ENCODE peak calls at places on chromosomes 11 and 22, in five cellular contexts. W is HT-29; N is activated CD8-positive, alpha-beta memory T cell treated with anti-CD3 and anti-CD28 coated beads for 24 hours; A is adrenal gland; H is AG09309. U is an unnamed sample.

GRCh38 chr11:70078095-70078795 is at the start of gene ANO1:
- DNase-seq in H (no peak), N (no peak), A (no peak), W (peak; percentile 49), U (no peak)

GRCh38 chr22:39360242-39360641 is 10.5 kb downstream of the SYNGR1 start:
- DNase-seq in N (no peak), A (no peak), W (no peak), H (no peak), U (no peak)

GRCh38 chr11:65655570-65656332 is 7.0 kb downstream of the RELA start:
- DNase-seq in N (no peak), W (no peak), A (peak; percentile 22), H (no peak), U (no peak)

GRCh38 chr11:62260261-62260953 is 9.6 kb upstream of the SCGB2A2 start:
- DNase-seq in N (no peak), W (no peak), A (no peak), H (no peak), U (no peak)

GRCh38 chr22:23791737-23792645 is 5.2 kb downstream of the SMARCB1 start:
- DNase-seq in W (no peak), N (no peak), H (no peak), A (no peak), U (no peak)

GRCh38 chr11:114026355-114026754 is 33.2 kb upstream of the ZBTB16 start:
- DNase-seq in A (no peak), N (no peak), H (no peak), W (peak; percentile 47), U (no peak)

GRCh38 chr11:27717377-27717776 is 17.1 kb upstream of the BDNF start:
- DNase-seq in H (no peak), W (peak; percentile 53), N (no peak), A (no peak), U (no peak)

GRCh38 chr22:29479417-29480261 is at the start of gene NEFH:
- DNase-seq in H (no peak), A (no peak), W (no peak), N (no peak), U (no peak)

GRCh38 chr22:35384567-35384966 is 3.7 kb downstream of the HMOX1 start:
- DNase-seq in N (no peak), W (no peak), H (no peak), A (no peak), U (no peak)

GRCh38 chr11:565921-566509 is 5.2 kb downstream of the RASSF7 start:
- DNase-seq in A (no peak), H (no peak), W (peak; percentile 54), N (no peak), U (no peak)

GRCh38 chr11:101745756-101746155 is 161.9 kb upstream of the TRPC6 start:
- DNase-seq in A (no peak), N (no peak), H (no peak), W (no peak), U (no peak)

GRCh38 chr11:58658553-58659080 is 36.2 kb downstream of the CNTF start:
- DNase-seq in H (no peak), W (peak; percentile 30), A (no peak), N (no peak), U (no peak)

GRCh38 chr11:23021287-23021863 is 161.1 kb upstream of the CCDC179 start:
- DNase-seq in H (no peak), W (peak; percentile 64), N (no peak), A (peak; percentile 37), U (no peak)

GRCh38 chr11:70547821-70548670 is 149.7 kb downstream of the CTTN start:
- DNase-seq in N (no peak), W (no peak), H (no peak), A (no peak), U (no peak)

GRCh38 chr11:111123463-111124398 is 121.8 kb upstream of the POU2AF2 start:
- DNase-seq in N (no peak), W (no peak), A (no peak), H (no peak), U (no peak)

GRCh38 chr22:29914165-29914564 is 31.2 kb downstream of the MTMR3 start:
- DNase-seq in A (no peak), H (peak; percentile 63), N (no peak), W (no peak), U (no peak)

GRCh38 chr11:96306600-96306932 is 36.4 kb downstream of the MAML2 start:
- DNase-seq in N (no peak), A (no peak), W (no peak), H (no peak), U (no peak)

GRCh38 chr11:8247312-8247711 is 16.4 kb downstream of the LMO1 start:
- DNase-seq in N (no peak), A (peak; percentile 54), W (peak; percentile 32), H (no peak), U (no peak)

U was measured in right atrium auricular region.